ENCODE peak calls at places on chromosomes 5 and 9, in seven cellular contexts. T, X, S, O, U, N and Y are unnamed samples.

GRCh38 chr9:34929506-34930102 is 28.5 kb upstream of the PHF24 start:
- DNase-seq in S (peak; percentile 64), X (no peak), O (no peak), N (peak; percentile 28), U (peak; percentile 2), T (no peak), Y (no peak)

GRCh38 chr9:127285957-127286356 is 21.4 kb downstream of the GARNL3 start:
- DNase-seq in T (no peak), X (no peak), S (no peak), O (no peak), U (no peak), N (no peak), Y (no peak)

GRCh38 chr9:132412089-132412488 is 2.1 kb downstream of the CFAP77 start:
- DNase-seq in O (no peak), X (no peak), T (no peak), U (no peak), N (peak; percentile 32), S (peak; percentile 54), Y (peak; percentile 26)

GRCh38 chr5:145446412-145446811 is 388.7 kb downstream of the PRELID2 start:
- DNase-seq in T (no peak), O (no peak), S (no peak), U (no peak), X (no peak), N (no peak), Y (no peak)

GRCh38 chr5:176180781-176181180 is 57.4 kb upstream of the SIMC1 start:
- DNase-seq in X (no peak), T (no peak), N (no peak), O (no peak), S (no peak), U (no peak), Y (no peak)

GRCh38 chr5:140696891-140697492 is 3.3 kb upstream of the ZMAT2 start:
- DNase-seq in S (no peak), X (no peak), U (no peak), T (no peak), N (no peak), O (no peak), Y (no peak)

GRCh38 chr5:76960004-76960625 is 7.3 kb downstream of the CRHBP start:
- DNase-seq in U (peak; percentile 82), S (no peak), O (no peak), T (no peak), X (no peak), N (peak; percentile 41), Y (no peak)

GRCh38 chr9:34961574-34962480 is 3.7 kb downstream of the PHF24 start:
- DNase-seq in X (no peak), O (no peak), S (no peak), U (peak; percentile 22), N (no peak), T (no peak), Y (no peak)

GRCh38 chr5:159096555-159097460 is 2.9 kb downstream of the EBF1 start:
- DNase-seq in S (no peak), N (no peak), T (no peak), O (no peak), U (no peak), X (peak; percentile 66), Y (no peak)

GRCh38 chr5:123157797-123158528 is 68.9 kb downstream of the PRDM6 start:
- DNase-seq in U (peak; percentile 88), N (no peak), O (no peak), T (no peak), X (no peak), S (no peak), Y (no peak)

GRCh38 chr5:90134892-90135291 is 274.7 kb downstream of the CETN3 start:
- DNase-seq in T (peak; percentile 38), O (peak; percentile 24), X (no peak), U (peak; percentile 79), N (no peak), S (no peak), Y (no peak)

GRCh38 chr5:176406436-176407052 is 9.8 kb downstream of the CLTB start:
- DNase-seq in U (no peak), O (no peak), X (no peak), T (peak; percentile 8), N (no peak), S (no peak), Y (no peak)

GRCh38 chr5:51156838-51157237 is 226.4 kb upstream of the ISL1 start:
- DNase-seq in X (no peak), T (no peak), S (no peak), N (no peak), U (no peak), O (no peak), Y (no peak)

GRCh38 chr9:125659201-125659840 is 47.7 kb downstream of the MAPKAP1 start:
- DNase-seq in O (no peak), U (peak; percentile 24), X (no peak), T (no peak), S (no peak), N (no peak), Y (no peak)

GRCh38 chr5:32311404-32312193 is 1.1 kb downstream of the MTMR12 start:
- DNase-seq in U (no peak), S (no peak), X (no peak), T (no peak), O (no peak), N (no peak), Y (no peak)

GRCh38 chr9:87109182-87109581 is 161.9 kb upstream of the GAS1 start:
- DNase-seq in U (peak; percentile 44), O (no peak), X (no peak), T (no peak), S (no peak), N (no peak), Y (no peak)

GRCh38 chr5:66929995-66930394 is 266.6 kb downstream of the CD180 start:
- DNase-seq in U (no peak), S (no peak), N (no peak), X (no peak), T (no peak), O (no peak), Y (no peak)

GRCh38 chr5:125181955-125182354 is 435.5 kb upstream of the ZNF608 start:
- DNase-seq in S (no peak), O (no peak), U (no peak), X (no peak), T (no peak), N (no peak), Y (no peak)

GRCh38 chr5:1808466-1808865 is 7.3 kb downstream of the NDUFS6 start:
- DNase-seq in N (no peak), S (no peak), U (peak; percentile 78), T (no peak), O (no peak), X (no peak), Y (no peak)

GRCh38 chr5:80960531-80961375 is 590 bp downstream of the RASGRF2 start:
- DNase-seq in O (peak; percentile 47), X (no peak), U (peak; percentile 61), N (peak; percentile 22), T (peak; percentile 10), S (peak; percentile 41), Y (peak; percentile 19)

GRCh38 chr9:129209109-129209508 is 31.0 kb upstream of the IER5L start:
- DNase-seq in O (no peak), U (no peak), S (no peak), T (no peak), N (no peak), X (no peak), Y (no peak)

GRCh38 chr5:132060501-132061161 is at the start of gene IL3:
- DNase-seq in T (peak; percentile 3), O (no peak), U (no peak), N (no peak), S (no peak), X (no peak), Y (peak; percentile 4)

GRCh38 chr5:127280494-127281220 is 9.9 kb upstream of the MEGF10 start:
- DNase-seq in S (peak; percentile 14), U (no peak), N (no peak), O (no peak), X (no peak), T (no peak), Y (no peak)

GRCh38 chr5:127281609-127282008 is 9.0 kb upstream of the MEGF10 start:
- DNase-seq in T (no peak), U (no peak), N (no peak), O (no peak), S (no peak), X (no peak), Y (no peak)

GRCh38 chr5:127275641-127276193 is 14.9 kb upstream of the MEGF10 start:
- DNase-seq in S (no peak), N (no peak), X (no peak), O (no peak), T (no peak), U (no peak), Y (no peak)
- TF ChIP-seq CTCF in S (no peak), N (no peak), X (no peak), O (no peak), T (no peak), U (no peak), Y (no peak)

GRCh38 chr5:33474931-33475499 is 34.2 kb downstream of the TARS1 start:
- DNase-seq in S (no peak), O (no peak), X (no peak), N (no peak), T (no peak), U (no peak), Y (no peak)

GRCh38 chr5:33468811-33469435 is 28.2 kb downstream of the TARS1 start:
- DNase-seq in X (no peak), S (no peak), N (no peak), U (no peak), O (no peak), T (no peak), Y (no peak)

GRCh38 chr5:33474004-33474403 is 33.2 kb downstream of the TARS1 start:
- DNase-seq in N (no peak), U (no peak), T (no peak), X (no peak), S (no peak), O (no peak), Y (no peak)

GRCh38 chr5:33472805-33473409 is 32.1 kb downstream of the TARS1 start:
- DNase-seq in X (no peak), N (no peak), O (no peak), S (no peak), U (no peak), T (no peak), Y (no peak)

GRCh38 chr5:33470544-33470943 is 29.8 kb downstream of the TARS1 start:
- DNase-seq in S (peak; percentile 44), T (no peak), X (no peak), O (no peak), U (peak; percentile 72), N (no peak), Y (no peak)
- TF ChIP-seq CTCF in S (peak; percentile 64), T (peak; percentile 2), X (peak; percentile 61), O (no peak), U (peak; percentile 68), N (peak; percentile 43), Y (no peak)

DNA sequence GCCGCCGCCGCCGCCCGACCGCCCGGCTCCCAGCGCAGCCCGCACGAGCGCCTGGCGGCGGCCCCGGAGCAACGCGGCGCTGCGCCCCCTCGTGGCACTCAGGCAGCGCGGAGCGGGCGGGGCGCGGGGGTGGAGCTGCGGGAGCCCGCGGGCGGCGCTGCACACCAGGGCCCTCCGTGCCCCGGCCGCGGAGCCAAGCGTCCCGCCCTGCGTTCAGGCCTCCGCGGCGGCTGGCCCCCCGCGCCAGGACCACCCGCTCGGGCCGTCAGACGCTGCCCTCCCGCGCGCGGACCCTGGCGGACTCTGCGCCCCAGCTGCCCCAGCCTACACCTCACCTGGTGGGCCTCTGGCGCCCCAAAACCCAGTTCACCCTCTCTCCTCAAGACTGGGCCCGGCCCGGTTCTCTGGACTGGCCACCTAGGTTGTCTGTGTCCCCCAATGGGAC is at the start of gene RASGEF1C:
- DNase-seq in N (peak; percentile 78), U (peak; percentile 47), T (peak; percentile 68), X (peak; percentile 83), O (peak; percentile 59), S (peak; percentile 90), Y (peak; percentile 71)
- TF ChIP-seq CTCF in N (peak; percentile 79), U (peak; percentile 33), T (peak; percentile 22), X (peak; percentile 67), O (no peak), S (peak; percentile 16), Y (peak; percentile 30)

GRCh38 chr5:69048233-69048632 is 45.6 kb upstream of the SLC30A5 start:
- DNase-seq in U (peak; percentile 9), N (no peak), O (no peak), T (no peak), X (no peak), S (peak; percentile 5), Y (no peak)
- TF ChIP-seq CTCF in U (peak; percentile 47), N (peak; percentile 45), O (no peak), T (no peak), X (peak; percentile 60), S (peak; percentile 34), Y (no peak)